ENCODE peak calls at places on chromosomes 12 and 14, in four cellular contexts. I, Z, N and U are unnamed samples.
A peak's percentile ranks its signal among the peaks of the same experiment; 100 is the strongest.

GRCh38 chr14:68781161-68782021 is 11.5 kb downstream of the ZFP36L1 start:
- DNase-seq in I (no peak), Z (no peak), N (peak; percentile 77), U (no peak)

GRCh38 chr14:104119700-104120251 is 18.6 kb upstream of the KIF26A start:
- DNase-seq in I (no peak), Z (no peak), N (no peak), U (no peak)

GRCh38 chr14:104888489-104889373 is 23.7 kb downstream of the CEP170B start:
- DNase-seq in I (no peak), Z (no peak), N (no peak), U (no peak)

GRCh38 chr12:109880938-109881337 is 597 bp upstream of the GLTP start:
- DNase-seq in I (no peak), Z (no peak), N (no peak), U (no peak)

GRCh38 chr14:104428333-104428851 is 151.2 kb upstream of the C14orf180 start:
- DNase-seq in I (no peak), Z (no peak), N (no peak), U (no peak)

GRCh38 chr12:54608156-54608555 is 19.7 kb upstream of the PPP1R1A start:
- DNase-seq in I (no peak), Z (no peak), N (no peak), U (no peak)

GRCh38 chr14:50600849-50601248 is 40.9 kb downstream of the ATL1 start:
- DNase-seq in I (no peak), Z (no peak), N (peak; percentile 6), U (peak; percentile 11)

GRCh38 chr12:42779186-42779859 is 189.8 kb upstream of the PRICKLE1 start:
- DNase-seq in I (no peak), Z (no peak), N (no peak), U (no peak)

GRCh38 chr12:92927436-92928116 is 1.5 kb downstream of the EEA1 start:
- DNase-seq in I (no peak), Z (no peak), N (peak; percentile 50), U (peak; percentile 63)

GRCh38 chr12:94435511-94435927 is 24.1 kb downstream of the CEP83 start:
- DNase-seq in I (no peak), Z (no peak), N (no peak), U (no peak)

GRCh38 chr12:107990325-107990724 is 138.8 kb upstream of the WSCD2 start:
- DNase-seq in I (peak; percentile 13), Z (no peak), N (peak; percentile 48), U (peak; percentile 29)

GRCh38 chr12:124786065-124786964 is 77.3 kb downstream of the SCARB1 start:
- DNase-seq in I (peak; percentile 77), Z (no peak), N (no peak), U (no peak)

GRCh38 chr14:70416322-70416716 is 571 bp downstream of the SYNJ2BP start:
- DNase-seq in I (peak; percentile 17), Z (no peak), N (no peak), U (no peak)

GRCh38 chr12:14560904-14561574 is 6.6 kb downstream of the PLBD1 start:
- DNase-seq in I (no peak), Z (no peak), N (no peak), U (no peak)

GRCh38 chr12:113239811-113240331 is 18.6 kb downstream of the TPCN1 start:
- DNase-seq in I (no peak), Z (no peak), N (no peak), U (no peak)

GRCh38 chr12:88298761-88299242 is 156.7 kb downstream of the TMTC3 start:
- DNase-seq in I (no peak), Z (peak; percentile 31), N (peak; percentile 13), U (no peak)

GRCh38 chr14:100547633-100548294 is 39.5 kb downstream of the BEGAIN start:
- DNase-seq in I (no peak), Z (no peak), N (no peak), U (no peak)

GRCh38 chr12:6280053-6280469 is 30.4 kb upstream of the PLEKHG6 start:
- DNase-seq in I (no peak), Z (no peak), N (peak; percentile 19), U (peak; percentile 93)

GRCh38 chr12:75476076-75476475 is 4.5 kb upstream of the GLIPR1 start:
- DNase-seq in I (no peak), Z (no peak), N (no peak), U (no peak)

GRCh38 chr14:97218713-97219355 is 421.7 kb downstream of the VRK1 start:
- DNase-seq in I (no peak), Z (no peak), N (no peak), U (no peak)

GRCh38 chr14:104799657-104800599 is 973 bp upstream of the ZBTB42 start:
- DNase-seq in I (peak; percentile 64), Z (no peak), N (peak; percentile 87), U (peak; percentile 76)

GRCh38 chr14:34628681-34629135 is 1.2 kb downstream of the SNX6 start:
- DNase-seq in I (peak; percentile 45), Z (no peak), N (peak; percentile 79), U (peak; percentile 48)
- TF ChIP-seq TARDBP in I (no peak), Z (no peak), N (no peak), U (peak; percentile 16)

GRCh38 chr12:31006416-31007152 is 67.1 kb upstream of the DDX11 start:
- DNase-seq in I (no peak), Z (no peak), N (no peak), U (no peak)

GRCh38 chr12:31005944-31006361 is 67.7 kb upstream of the DDX11 start:
- DNase-seq in I (no peak), Z (no peak), N (no peak), U (no peak)

GRCh38 chr12:31004666-31005065 is 69.0 kb upstream of the DDX11 start:
- DNase-seq in I (no peak), Z (no peak), N (no peak), U (no peak)

GRCh38 chr12:31003861-31004640 is 69.6 kb upstream of the DDX11 start:
- DNase-seq in I (no peak), Z (no peak), N (no peak), U (no peak)

DNA sequence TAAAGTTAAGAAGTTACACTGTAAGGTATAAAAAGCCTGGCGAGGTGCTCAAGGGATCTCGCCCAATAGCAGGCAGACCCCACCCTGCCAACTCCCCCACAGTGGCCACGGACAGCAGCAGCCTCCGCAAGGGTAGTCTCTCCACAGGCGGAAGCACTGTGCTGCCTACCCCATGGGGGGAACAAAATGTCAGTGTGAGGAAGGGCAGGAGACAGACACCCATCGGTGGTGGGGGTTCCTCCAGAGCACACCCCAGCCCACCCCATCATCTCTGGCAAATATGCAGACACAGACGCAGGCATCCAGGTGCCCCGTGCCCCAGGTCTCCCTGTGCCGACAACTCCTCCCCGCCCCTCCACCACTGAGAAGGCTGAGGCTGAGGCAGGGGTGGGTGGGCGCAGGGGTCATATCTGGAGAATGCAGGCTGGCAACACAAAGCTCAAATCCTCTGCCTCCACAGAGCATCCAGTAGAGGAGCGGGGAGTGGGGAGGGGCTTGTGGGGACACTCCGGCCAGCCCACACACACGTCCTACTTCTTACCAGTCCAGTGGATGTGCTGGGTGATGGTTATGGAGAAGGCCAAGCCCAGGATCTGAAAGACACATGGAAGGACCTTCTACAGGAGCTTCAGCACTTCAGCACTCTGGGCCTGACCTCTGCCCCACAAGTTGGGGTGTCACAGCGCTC is 68.3 kb upstream of the DDX11 start:
- DNase-seq in I (no peak), Z (no peak), N (no peak), U (no peak)
- TF ChIP-seq TARDBP in I (no peak), Z (no peak), N (no peak), U (no peak)

GRCh38 chr12:72574138-72574537 is 302.0 kb downstream of the TRHDE start:
- DNase-seq in I (no peak), Z (no peak), N (no peak), U (no peak)

GRCh38 chr12:72570601-72571000 is 298.4 kb downstream of the TRHDE start:
- DNase-seq in I (peak; percentile 10), Z (no peak), N (peak; percentile 9), U (peak; percentile 30)
- TF ChIP-seq TARDBP in I (no peak), Z (no peak), N (no peak), U (no peak)

GRCh38 chr12:39503445-39503844 is 60.5 kb upstream of the KIF21A start:
- DNase-seq in I (no peak), Z (no peak), N (no peak), U (no peak)

GRCh38 chr12:39505562-39505961 is 62.6 kb upstream of the KIF21A start:
- DNase-seq in I (no peak), Z (no peak), N (no peak), U (no peak)

GRCh38 chr12:39502657-39503056 is 59.7 kb upstream of the KIF21A start:
- DNase-seq in I (no peak), Z (no peak), N (no peak), U (no peak)

GRCh38 chr12:39510001-39510400 is 67.1 kb upstream of the KIF21A start:
- DNase-seq in I (no peak), Z (no peak), N (no peak), U (no peak)

GRCh38 chr12:39505025-39505424 is 62.1 kb upstream of the KIF21A start:
- DNase-seq in I (no peak), Z (no peak), N (no peak), U (no peak)
- TF ChIP-seq TARDBP in I (no peak), Z (no peak), N (no peak), U (no peak)

DNA sequence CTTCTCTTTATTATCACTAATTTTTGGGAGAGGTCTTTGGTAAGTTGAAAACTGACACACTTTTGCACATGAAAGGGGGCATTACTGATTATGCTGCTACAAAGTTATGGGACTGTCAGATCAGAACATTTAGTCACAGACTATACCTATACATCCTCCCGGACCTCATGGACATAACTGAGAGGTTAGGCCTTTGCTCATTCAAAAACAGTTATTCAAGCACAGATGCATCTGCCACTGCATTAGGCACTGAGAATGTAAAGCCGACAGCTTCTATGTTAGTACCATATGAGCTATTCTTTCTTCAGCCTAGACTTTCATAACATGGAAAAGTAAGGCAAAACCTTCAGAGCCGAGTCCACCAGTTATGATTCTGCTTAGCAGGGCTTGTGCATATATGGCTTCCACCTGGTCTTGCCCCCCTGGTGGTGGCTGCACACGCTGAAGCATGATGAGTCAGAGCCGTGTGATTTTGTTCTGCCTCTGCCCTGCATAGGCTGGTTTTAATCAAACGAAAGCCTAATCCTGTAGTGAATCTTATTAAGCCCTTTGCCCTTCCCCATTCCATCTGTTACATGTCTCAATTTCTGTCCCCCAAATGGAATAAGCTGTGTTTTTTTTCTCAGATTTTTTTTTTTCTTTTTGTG is 21.8 kb upstream of the RNU6-8 start:
- DNase-seq in I (peak; percentile 69), Z (no peak), N (peak; percentile 31), U (peak; percentile 68)
- TF ChIP-seq TARDBP in I (no peak), Z (no peak), N (no peak), U (no peak)

DNA sequence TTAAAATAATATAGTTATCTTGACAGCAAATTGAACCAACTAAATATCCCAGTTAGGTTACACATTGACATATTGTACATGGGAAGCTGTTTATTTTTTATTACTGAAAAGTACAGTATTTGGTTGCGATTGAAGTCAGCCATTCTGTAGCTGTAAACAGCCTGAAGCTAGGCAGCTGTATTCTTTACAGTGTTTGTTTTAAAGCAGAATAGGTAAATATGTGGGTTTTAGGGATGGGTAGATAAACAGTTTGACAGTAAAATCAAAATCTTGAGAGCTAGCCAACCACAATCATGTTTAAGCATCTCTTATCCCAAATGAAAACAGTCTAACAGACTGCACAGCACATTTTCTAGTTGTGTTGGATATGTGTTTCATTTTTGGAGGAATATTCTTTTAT is 45.7 kb downstream of the TTC6 start:
- DNase-seq in I (no peak), Z (no peak), N (no peak), U (no peak)
- TF ChIP-seq TARDBP in I (no peak), Z (no peak), N (no peak), U (no peak)